ENCODE peak calls at places on chromosomes 4 and X, in nine cellular contexts. C, Z, X, W, S, T, Y, M and V are unnamed samples.

GRCh38 chrX:50375481-50376267 is 95.0 kb downstream of the DGKK start:
- DNase-seq in C (no peak), Z (no peak), X (no peak), W (no peak), S (no peak), T (no peak), Y (no peak), M (no peak), V (no peak)

GRCh38 chr4:95091272-95091671 is 333.5 kb downstream of the BMPR1B start:
- DNase-seq in C (no peak), Z (no peak), X (peak; percentile 7), W (no peak), S (peak; percentile 73), T (no peak), Y (peak; percentile 25), M (no peak), V (no peak)

GRCh38 chr4:60128916-60129315 is 1071.2 kb upstream of the ADGRL3 start:
- DNase-seq in C (no peak), Z (no peak), X (no peak), W (no peak), S (peak; percentile 4), T (no peak), Y (no peak), M (no peak), V (no peak)

GRCh38 chr4:186727149-186727976 is 3.7 kb upstream of the FAT1 start:
- DNase-seq in C (peak; percentile 13), Z (no peak), X (peak; percentile 20), W (no peak), S (peak; percentile 17), T (no peak), Y (no peak), M (no peak), V (no peak)

GRCh38 chrX:130002541-130002940 is 20.1 kb downstream of the BCORL1 start:
- DNase-seq in C (no peak), Z (no peak), X (no peak), W (no peak), S (no peak), T (no peak), Y (no peak), M (no peak), V (no peak)

GRCh38 chr4:5707366-5708133 is 809 bp downstream of the EVC2 start:
- DNase-seq in C (no peak), Z (no peak), X (no peak), W (no peak), S (no peak), T (no peak), Y (no peak), M (no peak), V (no peak)

GRCh38 chr4:76640252-76640925 is 205.4 kb downstream of the SHROOM3 start:
- DNase-seq in C (no peak), Z (no peak), X (no peak), W (no peak), S (no peak), T (no peak), Y (no peak), M (no peak), V (peak; percentile 88)

GRCh38 chr4:158176108-158176507 is 3.3 kb upstream of the GASK1B start:
- DNase-seq in C (no peak), Z (no peak), X (no peak), W (no peak), S (peak; percentile 19), T (no peak), Y (no peak), M (no peak), V (no peak)